ENCODE peak calls at places on chromosomes 4 and X, in six cellular contexts. J is cardiac fibroblast, M is GM06990, P is T-helper 9 cell, F is body of pancreas, H is T follicular helper cell. Q is an unnamed sample.

GRCh38 chrX:38882894-38883620 is 81.8 kb downstream of the MID1IP1 start:
- DNase-seq in P (no peak), F (peak), J (peak), M (no peak), H (no peak), Q (peak)

GRCh38 chr4:147822128-147822527 is 90.2 kb downstream of the ARHGAP10 start:
- DNase-seq in J (peak), F (peak), H (no peak), M (no peak), P (no peak), Q (peak)

GRCh38 chr4:82268050-82268825 is 105.6 kb downstream of the HNRNPD start:
- DNase-seq in F (peak), H (peak), P (peak), M (no peak), J (peak), Q (peak)

GRCh38 chr4:150411527-150411926 is 170.4 kb upstream of the MAB21L2 start:
- DNase-seq in J (peak), H (no peak), P (no peak), M (no peak), F (no peak), Q (peak)

GRCh38 chr4:110621328-110621812 is 1.5 kb downstream of the PITX2 start:
- DNase-seq in F (no peak), P (no peak), M (no peak), H (no peak), J (no peak), Q (no peak)

GRCh38 chr4:110543577-110543976 is 67.6 kb downstream of the ENPEP start:
- DNase-seq in M (no peak), P (no peak), H (no peak), J (no peak), F (no peak), Q (no peak)

GRCh38 chr4:159367421-159368105 is 264.7 kb downstream of the RAPGEF2 start:
- DNase-seq in H (no peak), F (no peak), M (no peak), P (no peak), J (no peak), Q (no peak)

GRCh38 chr4:19492611-19493010 is 759.1 kb upstream of the SLIT2 start:
- DNase-seq in M (no peak), P (no peak), J (peak), F (no peak), H (no peak), Q (peak)

GRCh38 chr4:139913398-139913990 is 240.5 kb downstream of the MAML3 start:
- DNase-seq in H (no peak), J (peak), F (peak), P (no peak), M (no peak), Q (peak)

GRCh38 chr4:165203541-165204461 is 3.6 kb upstream of the KLHL2 start:
- DNase-seq in J (no peak), M (no peak), P (no peak), F (no peak), H (no peak), Q (no peak)

GRCh38 chr4:1074077-1074476 is 39.3 kb downstream of the RNF212 start:
- DNase-seq in J (no peak), P (no peak), H (no peak), F (no peak), M (no peak), Q (no peak)

GRCh38 chr4:78477276-78477675 is 74.3 kb upstream of the ANXA3 start:
- DNase-seq in P (no peak), F (no peak), J (peak), H (no peak), M (no peak), Q (peak)

GRCh38 chrX:21883258-21883657 is 27.5 kb downstream of the YY2 start:
- DNase-seq in M (no peak), J (peak), F (no peak), P (no peak), H (no peak), Q (no peak)

GRCh38 chr4:169030575-169030982 is 20.5 kb upstream of the CBR4 start:
- DNase-seq in P (no peak), F (no peak), H (no peak), M (no peak), J (no peak), Q (peak)

GRCh38 chrX:29376584-29376983 is 789.3 kb downstream of the IL1RAPL1 start:
- DNase-seq in M (no peak), H (no peak), P (no peak), F (no peak), J (no peak), Q (no peak)

GRCh38 chrX:41733939-41734338 is 10.0 kb downstream of the GPR82 start:
- DNase-seq in H (no peak), M (peak), P (no peak), J (no peak), F (no peak), Q (no peak)

GRCh38 chr4:174524242-174524641 is 2.0 kb upstream of the HPGD start:
- DNase-seq in J (no peak), P (no peak), F (no peak), M (no peak), H (no peak), Q (no peak)

GRCh38 chr4:90238141-90238540 is 110.9 kb downstream of the CCSER1 start:
- DNase-seq in H (no peak), M (no peak), J (no peak), F (no peak), P (no peak), Q (no peak)

GRCh38 chr4:183905081-183905592 is at the start of gene STOX2:
- DNase-seq in F (peak), P (no peak), H (no peak), M (no peak), J (peak), Q (no peak)

GRCh38 chrX:154411981-154412340 is 622 bp downstream of the TAFAZZIN start:
- DNase-seq in P (peak), F (peak), M (peak), J (peak), H (no peak), Q (peak)

GRCh38 chr4:184833046-184833838 is 7.5 kb upstream of the ACSL1 start:
- DNase-seq in J (no peak), P (no peak), M (no peak), F (no peak), H (no peak), Q (no peak)

GRCh38 chr4:27006247-27006603 is 145.6 kb downstream of the STIM2 start:
- DNase-seq in P (no peak), H (no peak), J (peak), F (no peak), M (no peak), Q (peak)

GRCh38 chr4:159002950-159003349 is 99.9 kb upstream of the RAPGEF2 start:
- DNase-seq in H (no peak), J (peak), M (no peak), P (no peak), F (no peak), Q (peak)

GRCh38 chrX:40097492-40098263 is at the start of gene BCOR:
- DNase-seq in P (peak), J (peak), H (peak), M (peak), F (peak), Q (peak)

GRCh38 chr4:175339100-175339707 is 421.0 kb downstream of the ADAM29 start:
- DNase-seq in P (no peak), J (no peak), M (no peak), F (no peak), H (no peak), Q (peak)

Q was measured in fibroblast of gingiva.